ENCODE peak calls at places on chromosomes 5 and 9, in eight cellular contexts. M is upper lobe of right lung, P is IMR-90, U is SK-N-SH, Z is breast epithelium, I is RWPE1, N is pancreas, K is stomach. V is an unnamed sample.
A peak's percentile ranks its signal among the peaks of the same experiment; 100 is the strongest.

GRCh38 chr9:86410281-86410680 is 56.1 kb upstream of the TUT7 start:
- DNase-seq in M (no peak), P (peak; percentile 37), U (no peak), Z (no peak), I (no peak), N (no peak), K (no peak), V (no peak)

GRCh38 chr5:102421647-102422046 is 77.2 kb downstream of the SLCO6A1 start:
- DNase-seq in M (no peak), P (no peak), U (no peak), Z (no peak), I (no peak), N (peak; percentile 25), K (no peak), V (no peak)

GRCh38 chr9:88747768-88748167 is 212.8 kb downstream of the NXNL2 start:
- DNase-seq in M (no peak), P (peak; percentile 96), U (no peak), Z (no peak), I (peak; percentile 82), N (no peak), K (no peak), V (no peak)

GRCh38 chr5:1958211-1959010 is 75.7 kb upstream of the IRX4 start:
- DNase-seq in M (no peak), P (no peak), U (no peak), Z (peak; percentile 25), I (no peak), N (no peak), K (no peak), V (no peak)

GRCh38 chr5:116502616-116503015 is 72.0 kb downstream of the SEMA6A start:
- DNase-seq in M (no peak), P (peak; percentile 17), U (no peak), Z (no peak), I (no peak), N (no peak), K (no peak), V (no peak)

GRCh38 chr9:118570076-118570475 is 799.2 kb downstream of the BRINP1 start:
- DNase-seq in M (no peak), P (no peak), U (no peak), Z (no peak), I (no peak), N (no peak), K (no peak), V (no peak)

GRCh38 chr9:36424289-36425055 is 24.4 kb upstream of the RNF38 start:
- DNase-seq in M (no peak), P (no peak), U (no peak), Z (no peak), I (no peak), N (no peak), K (no peak), V (no peak)

GRCh38 chr9:85349046-85349445 is 392.7 kb downstream of the AGTPBP1 start:
- DNase-seq in M (no peak), P (no peak), U (no peak), Z (no peak), I (no peak), N (no peak), K (no peak), V (no peak)

GRCh38 chr9:115118471-115119156 is 657 bp upstream of the TNC start:
- DNase-seq in M (peak; percentile 70), P (peak; percentile 93), U (peak; percentile 75), Z (peak; percentile 54), I (peak; percentile 95), N (peak; percentile 55), K (peak; percentile 60), V (no peak)

GRCh38 chr5:57117601-57118000 is 56.3 kb upstream of the GPBP1 start:
- DNase-seq in M (no peak), P (no peak), U (no peak), Z (no peak), I (no peak), N (no peak), K (no peak), V (no peak)

GRCh38 chr9:106697799-106698591 is 165.0 kb upstream of the ZNF462 start:
- DNase-seq in M (peak; percentile 80), P (peak; percentile 46), U (peak; percentile 77), Z (peak; percentile 63), I (peak; percentile 79), N (peak; percentile 67), K (peak; percentile 30), V (peak; percentile 19)

GRCh38 chr5:1159774-1160406 is 41.5 kb upstream of the SLC6A19 start:
- DNase-seq in M (no peak), P (no peak), U (no peak), Z (no peak), I (no peak), N (no peak), K (no peak), V (no peak)

GRCh38 chr5:126972062-126972895 is 58.1 kb downstream of the MARCHF3 start:
- DNase-seq in M (no peak), P (no peak), U (no peak), Z (no peak), I (no peak), N (no peak), K (no peak), V (no peak)

GRCh38 chr9:99093492-99093791 is 11.5 kb upstream of the TGFBR1 start:
- DNase-seq in M (no peak), P (no peak), U (no peak), Z (no peak), I (no peak), N (no peak), K (no peak), V (no peak)

GRCh38 chr9:109430231-109430630 is 67.9 kb downstream of the PTPN3 start:
- DNase-seq in M (no peak), P (no peak), U (no peak), Z (no peak), I (no peak), N (no peak), K (no peak), V (no peak)

GRCh38 chr5:135304352-135305221 is 94.4 kb downstream of the MACROH2A1 start:
- DNase-seq in M (no peak), P (peak; percentile 24), U (no peak), Z (no peak), I (no peak), N (no peak), K (no peak), V (no peak)

GRCh38 chr5:32071351-32071944 is 102.7 kb downstream of the GOLPH3 start:
- DNase-seq in M (no peak), P (no peak), U (no peak), Z (no peak), I (peak; percentile 37), N (no peak), K (no peak), V (no peak)

DNA sequence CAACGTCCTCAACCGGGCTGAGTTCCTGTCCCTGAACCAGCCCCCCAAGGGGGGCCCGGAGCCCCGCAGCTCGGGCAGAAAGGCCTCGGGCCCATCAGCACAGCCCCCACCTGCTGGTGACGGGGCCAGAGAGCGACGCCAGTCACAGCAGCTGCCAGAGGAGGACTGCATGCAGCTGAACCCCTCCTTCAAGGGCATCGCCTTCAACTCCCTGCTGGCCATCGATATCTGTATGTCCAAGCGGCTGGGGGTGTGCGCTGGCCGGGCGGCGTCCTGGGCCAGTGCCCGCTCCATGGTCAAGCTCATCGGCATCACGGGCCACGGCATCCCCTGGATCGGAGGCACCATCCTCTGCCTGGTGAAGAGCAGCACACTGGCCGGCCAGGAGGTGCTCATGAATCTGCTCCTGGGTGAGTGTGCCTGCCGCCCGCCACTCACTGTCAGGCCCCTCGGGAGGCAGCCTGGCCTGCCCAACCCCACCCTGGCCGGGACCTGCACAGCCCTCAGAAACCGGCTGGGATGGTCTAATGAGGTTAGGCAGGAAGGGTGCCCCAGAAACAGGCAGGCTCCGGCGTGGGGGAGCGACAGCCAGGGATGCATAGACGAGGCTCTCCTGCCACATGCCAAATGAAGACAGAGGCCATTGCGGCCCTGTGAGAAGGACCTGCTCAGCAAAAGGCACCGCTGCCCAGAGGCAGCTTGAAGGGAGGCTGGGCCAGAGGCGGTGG is 680 bp downstream of the PLPP7 start:
- DNase-seq in M (no peak), P (no peak), U (peak; percentile 80), Z (no peak), I (no peak), N (no peak), K (no peak), V (no peak)
- H3K27ac ChIP-seq in M (peak overlapping the region; percentile 55), P (no peak overlapping the region), U (peak overlapping the region; percentile 83), Z (peak overlapping the region; percentile 83), I (no peak overlapping the region), N (no peak overlapping the region), K (peak overlapping the region; percentile 72), V (peak overlapping the region; percentile 92)

GRCh38 chr5:25448646-25449045 is 803.9 kb upstream of the CDH10 start:
- DNase-seq in M (no peak), P (no peak), U (no peak), Z (no peak), I (no peak), N (no peak), K (no peak), V (no peak)
- H3K27ac ChIP-seq in M (no peak overlapping the region), P (no peak overlapping the region), U (no peak overlapping the region), Z (no peak overlapping the region), I (no peak overlapping the region), N (no peak overlapping the region), K (no peak overlapping the region), V (no peak overlapping the region)

GRCh38 chr5:148687427-148687826 is 33.1 kb upstream of the HTR4 start:
- DNase-seq in M (no peak), P (peak; percentile 13), U (no peak), Z (no peak), I (no peak), N (peak; percentile 11), K (no peak), V (no peak)

GRCh38 chr5:148683651-148684050 is 29.3 kb upstream of the HTR4 start:
- DNase-seq in M (no peak), P (no peak), U (no peak), Z (no peak), I (no peak), N (no peak), K (no peak), V (no peak)

GRCh38 chr5:148687871-148688270 is 33.5 kb upstream of the HTR4 start:
- DNase-seq in M (no peak), P (no peak), U (no peak), Z (no peak), I (no peak), N (no peak), K (no peak), V (no peak)

GRCh38 chr5:148684528-148684927 is 30.2 kb upstream of the HTR4 start:
- DNase-seq in M (no peak), P (no peak), U (no peak), Z (no peak), I (no peak), N (no peak), K (no peak), V (no peak)

DNA sequence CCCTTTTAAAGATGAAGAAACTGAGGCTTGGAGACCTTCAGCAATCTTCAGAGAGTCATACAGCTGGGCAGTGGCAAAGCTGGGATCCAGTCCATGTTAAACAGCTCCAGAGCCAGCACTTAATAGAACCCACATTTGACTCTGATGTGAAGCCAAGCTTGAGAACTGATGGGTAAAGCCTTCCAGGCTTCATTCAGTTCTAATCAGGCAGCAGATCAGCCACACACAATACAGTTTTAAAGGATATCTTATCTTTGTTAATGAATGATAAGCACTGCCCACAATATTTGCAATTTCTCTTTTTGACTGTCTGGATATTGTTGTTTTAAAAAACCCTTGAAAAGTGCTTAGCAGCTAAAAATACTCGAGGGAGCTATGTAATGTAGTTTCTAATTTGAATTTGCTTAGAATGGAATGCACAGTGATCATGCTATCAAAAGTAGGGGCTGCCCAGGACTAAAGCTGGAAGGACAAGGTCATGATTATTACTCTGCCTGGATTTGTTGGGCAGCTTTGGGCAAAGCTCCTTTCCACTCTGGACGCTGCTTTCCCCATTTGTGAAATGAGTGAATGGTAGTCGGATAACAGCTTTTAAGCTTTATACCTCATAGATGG is 31.3 kb upstream of the HTR4 start:
- DNase-seq in M (no peak), P (no peak), U (peak; percentile 42), Z (no peak), I (no peak), N (no peak), K (peak; percentile 45), V (no peak)
- H3K27ac ChIP-seq in M (no peak overlapping the region), P (no peak overlapping the region), U (peak overlapping the region; percentile 39), Z (no peak overlapping the region), I (no peak overlapping the region), N (no peak overlapping the region), K (no peak overlapping the region), V (no peak overlapping the region)

GRCh38 chr5:113147537-113147936 is 170.9 kb downstream of the DCP2 start:
- DNase-seq in M (no peak), P (no peak), U (no peak), Z (no peak), I (no peak), N (no peak), K (no peak), V (no peak)
- H3K27ac ChIP-seq in M (no peak overlapping the region), P (peak overlapping the region; percentile 89), U (no peak overlapping the region), Z (no peak overlapping the region), I (no peak overlapping the region), N (no peak overlapping the region), K (no peak overlapping the region), V (no peak overlapping the region)

V was measured in substantia nigra.